ENCODE peak calls at places on chromosomes 1 and 21, in six cellular contexts. V, S, Z, T, L and Y are unnamed samples.

GRCh38 chr1:161185282-161185682 is 8.0 kb upstream of the B4GALT3 start:
- DNase-seq in S (peak), Z (no peak), T (peak), V (no peak), L (peak), Y (no peak)

GRCh38 chr1:200526709-200527612 is 93.6 kb downstream of the KIF14 start:
- DNase-seq in Z (no peak), S (peak), L (no peak), T (peak), V (no peak), Y (no peak)

GRCh38 chr1:975896-976683 is 5.8 kb downstream of the PERM1 start:
- DNase-seq in V (no peak), Z (no peak), S (peak), T (peak), L (peak), Y (peak)

GRCh38 chr1:201359031-201359872 is 18.2 kb downstream of the TNNT2 start:
- DNase-seq in Z (no peak), S (no peak), V (no peak), T (no peak), L (no peak), Y (no peak)

GRCh38 chr1:240219104-240219503 is 127.4 kb downstream of the FMN2 start:
- DNase-seq in S (no peak), L (no peak), Z (no peak), V (no peak), T (no peak), Y (no peak)

GRCh38 chr1:6148497-6149241 is 31.5 kb downstream of the CHD5 start:
- DNase-seq in L (peak), Z (peak), V (peak), T (no peak), S (peak), Y (peak)

GRCh38 chr1:150537732-150538684 is 11.2 kb upstream of the ADAMTSL4 start:
- DNase-seq in T (peak), Z (no peak), L (peak), V (no peak), S (peak), Y (peak)

GRCh38 chr21:44958471-44959191 is 18.8 kb downstream of the SLX9 start:
- DNase-seq in T (peak), S (peak), Z (no peak), V (peak), L (peak), Y (no peak)

GRCh38 chr21:42633858-42634257 is 19.6 kb upstream of the PDE9A start:
- DNase-seq in T (no peak), V (no peak), L (no peak), Z (no peak), S (no peak), Y (no peak)

GRCh38 chr1:3061981-3062615 is 6.9 kb upstream of the PRDM16 start:
- DNase-seq in S (no peak), T (no peak), L (no peak), Z (no peak), V (no peak), Y (peak)

GRCh38 chr1:29685387-29685786 is 449.1 kb downstream of the PTPRU start:
- DNase-seq in L (no peak), Z (no peak), T (no peak), S (no peak), V (no peak), Y (peak)

GRCh38 chr1:202192770-202193613 is 607 bp upstream of the LGR6 start:
- DNase-seq in S (peak), T (peak), L (peak), V (peak), Z (no peak), Y (peak)

GRCh38 chr1:207821464-207822045 is 69.7 kb downstream of the CD46 start:
- DNase-seq in T (no peak), V (no peak), S (no peak), Z (no peak), L (no peak), Y (no peak)

GRCh38 chr1:164613176-164613575 is 54.2 kb downstream of the PBX1 start:
- DNase-seq in T (no peak), S (no peak), V (no peak), Z (no peak), L (peak), Y (no peak)

GRCh38 chr1:63955746-63956145 is 181.9 kb downstream of the ROR1 start:
- DNase-seq in S (no peak), Z (no peak), V (no peak), T (peak), L (no peak), Y (no peak)

GRCh38 chr1:230176871-230177411 is 109.9 kb downstream of the GALNT2 start:
- DNase-seq in V (no peak), Z (no peak), L (no peak), T (peak), S (no peak), Y (peak)

GRCh38 chr1:40432644-40433385 is 17.5 kb upstream of the ZFP69B start:
- DNase-seq in L (no peak), V (no peak), Z (no peak), S (no peak), T (no peak), Y (no peak)

DNA sequence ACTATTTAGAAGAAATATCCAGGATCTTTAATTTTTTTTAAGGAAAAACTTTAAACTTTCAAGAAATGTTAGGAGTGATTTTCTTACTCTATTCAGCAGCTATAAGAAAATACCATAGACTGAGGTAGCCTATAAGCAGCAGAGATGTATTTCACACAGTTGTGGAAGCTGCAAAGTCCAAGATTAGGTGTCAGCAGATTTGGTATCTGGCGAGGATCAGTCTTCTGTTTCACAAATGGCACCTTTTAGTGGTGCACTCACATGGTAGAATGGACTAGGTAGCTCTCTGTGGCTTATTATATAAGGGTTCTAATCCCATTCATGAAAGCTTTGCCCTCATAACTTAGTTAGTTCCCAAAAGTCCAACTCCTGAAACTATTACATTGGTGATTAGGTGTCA is 207.4 kb downstream of the NCAM2 start:
- DNase-seq in S (no peak), T (no peak), L (no peak), Z (no peak), V (no peak), Y (no peak)
- H3K14ac ChIP-seq in S (no peak), T (no peak), L (no peak), Z (no peak), V (no peak), Y (no peak)

GRCh38 chr1:212966619-212967018 is 16.3 kb downstream of the VASH2 start:
- DNase-seq in V (no peak), L (no peak), T (no peak), S (no peak), Z (no peak), Y (no peak)
- H3K14ac ChIP-seq in V (no peak), L (no peak), T (no peak), S (no peak), Z (no peak), Y (no peak)

GRCh38 chr1:208942394-208942793 is 641.1 kb upstream of the CAMK1G start:
- DNase-seq in L (no peak), S (no peak), T (no peak), V (no peak), Z (no peak), Y (no peak)

GRCh38 chr1:208935517-208936187 is 647.9 kb upstream of the CAMK1G start:
- DNase-seq in S (no peak), V (no peak), Z (no peak), T (no peak), L (no peak), Y (no peak)

GRCh38 chr1:208934933-208935332 is 648.6 kb upstream of the CAMK1G start:
- DNase-seq in T (no peak), Z (peak), S (no peak), V (no peak), L (no peak), Y (no peak)

GRCh38 chr1:208936431-208936830 is 647.1 kb upstream of the CAMK1G start:
- DNase-seq in L (no peak), V (no peak), Z (no peak), S (no peak), T (no peak), Y (no peak)

DNA sequence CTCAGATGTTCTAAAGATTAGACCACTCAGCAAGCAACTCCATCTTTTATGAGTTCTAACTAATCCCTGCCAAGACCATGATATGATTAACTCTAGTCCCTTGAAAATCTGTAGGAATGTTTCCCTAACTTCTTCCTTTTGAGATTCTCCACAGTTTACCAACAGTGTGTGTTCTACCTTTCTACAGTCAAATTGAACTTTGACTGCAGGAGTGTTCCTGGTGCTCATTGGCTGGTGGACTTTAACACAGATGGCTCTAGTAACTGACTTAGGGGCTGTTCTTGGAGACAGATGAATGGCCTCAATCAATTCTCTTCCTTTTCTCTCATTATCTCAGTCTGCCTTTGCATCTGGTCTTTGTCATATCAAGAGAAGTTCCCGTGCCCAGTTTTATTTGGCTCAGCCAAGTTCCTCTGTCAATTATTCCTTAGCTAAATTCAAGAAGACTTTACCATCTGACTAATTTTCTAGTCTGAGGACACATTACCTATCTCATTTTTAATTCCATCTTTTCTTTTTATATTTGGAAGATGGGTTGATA is 643.9 kb upstream of the CAMK1G start:
- DNase-seq in V (no peak), Z (no peak), L (no peak), S (no peak), T (no peak), Y (no peak)
- H3K14ac ChIP-seq in V (no peak), Z (no peak), L (no peak), S (no peak), T (no peak), Y (no peak)

DNA sequence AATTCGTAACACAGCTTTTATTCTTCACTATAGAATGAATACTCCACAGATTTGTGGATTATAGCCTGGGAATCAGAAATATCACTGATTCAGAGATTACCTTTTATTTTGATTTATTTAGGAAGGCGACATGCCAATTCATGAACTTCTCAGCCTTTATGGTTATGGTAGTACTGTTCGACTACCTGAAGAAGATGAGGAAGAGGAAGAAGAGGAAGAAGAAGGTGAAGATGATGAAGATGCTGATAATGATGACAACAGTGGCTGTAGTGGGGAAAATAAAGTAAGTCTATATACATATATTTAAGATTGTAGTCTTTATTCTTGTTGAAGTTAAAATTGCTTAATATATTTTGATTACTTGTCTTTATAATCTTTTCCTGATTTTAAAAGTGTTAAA is 33.1 kb downstream of the MIER1 start:
- DNase-seq in T (no peak), S (no peak), L (no peak), V (no peak), Z (no peak), Y (no peak)
- H3K14ac ChIP-seq in T (no peak), S (no peak), L (no peak), V (no peak), Z (no peak), Y (no peak)

DNA sequence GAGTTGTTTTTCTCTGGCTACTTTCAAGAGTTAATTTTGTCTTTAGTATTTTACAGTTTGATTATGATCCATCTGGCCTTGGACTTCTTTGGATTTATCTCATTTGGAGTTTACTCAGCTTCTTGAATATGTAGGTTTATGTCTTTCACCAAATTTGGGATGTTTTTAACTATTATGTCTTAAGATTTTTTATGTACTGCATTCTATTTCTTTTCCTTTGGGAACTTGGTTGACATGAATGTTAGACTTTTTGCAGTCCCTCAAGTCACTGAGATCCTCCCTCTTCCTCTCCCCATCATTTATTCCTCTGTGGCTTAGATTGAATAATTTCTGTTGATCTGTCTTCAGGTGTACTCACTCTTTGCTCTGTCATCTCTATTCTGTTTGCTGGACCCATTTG is 112.0 kb downstream of the XPR1 start:
- DNase-seq in S (no peak), L (no peak), T (no peak), Z (no peak), V (no peak), Y (no peak)
- H3K14ac ChIP-seq in S (no peak), L (no peak), T (no peak), Z (no peak), V (no peak), Y (no peak)

GRCh38 chr1:246064891-246065290 is 442.2 kb downstream of the SMYD3 start:
- DNase-seq in Z (no peak), L (no peak), T (no peak), S (no peak), V (no peak), Y (no peak)
- H3K14ac ChIP-seq in Z (no peak), L (no peak), T (no peak), S (no peak), V (no peak), Y (no peak)

GRCh38 chr1:53508056-53508990 is 49.1 kb downstream of the DMRTB1 start:
- DNase-seq in T (no peak), S (no peak), L (no peak), Z (no peak), V (no peak), Y (no peak)
- H3K14ac ChIP-seq in T (no peak), S (no peak), L (no peak), Z (no peak), V (peak), Y (no peak)

GRCh38 chr1:10834770-10835412 is 38.4 kb upstream of the CASZ1 start:
- DNase-seq in Z (no peak), S (no peak), L (no peak), V (no peak), T (no peak), Y (peak)

GRCh38 chr1:10835423-10836421 is 39.3 kb upstream of the CASZ1 start:
- DNase-seq in S (peak), V (peak), Z (peak), L (peak), T (peak), Y (peak)

GRCh38 chr1:10830961-10831669 is 34.7 kb upstream of the CASZ1 start:
- DNase-seq in T (no peak), S (no peak), V (no peak), Z (no peak), L (no peak), Y (no peak)

GRCh38 chr1:10832703-10833102 is 36.3 kb upstream of the CASZ1 start:
- DNase-seq in L (no peak), Z (no peak), V (no peak), T (no peak), S (no peak), Y (no peak)

GRCh38 chr1:10833630-10834557 is 37.4 kb upstream of the CASZ1 start:
- DNase-seq in Z (no peak), L (no peak), T (no peak), V (no peak), S (no peak), Y (no peak)
- H3K14ac ChIP-seq in Z (no peak), L (no peak), T (no peak), V (no peak), S (no peak), Y (no peak)